ENCODE peak calls at places on chromosomes 5 and 9, in six cellular contexts. One of them, this sample, is unnamed.

GRCh38 chr9:127179633-127180401 is 57.4 kb upstream of the ANGPTL2 start:
- DNase-seq in non-pigmented ciliary epithelial cell: no peak
- DNase-seq in SIG-M5: no peak
- DNase-seq in thyroid gland: no peak
- DNase-seq in posterior cingulate gyrus: peak; percentile 3
- DNase-seq in ELR: no peak
- DNase-seq in this sample: peak; percentile 4

GRCh38 chr5:125180222-125180621 is 433.8 kb upstream of the ZNF608 start:
- DNase-seq in non-pigmented ciliary epithelial cell: no peak
- DNase-seq in SIG-M5: no peak
- DNase-seq in thyroid gland: no peak
- DNase-seq in posterior cingulate gyrus: no peak
- DNase-seq in ELR: no peak
- DNase-seq in this sample: no peak

GRCh38 chr5:141040763-141041426 is 10.3 kb upstream of the PCDHB1 start:
- DNase-seq in non-pigmented ciliary epithelial cell: peak; percentile 4
- DNase-seq in SIG-M5: no peak
- DNase-seq in thyroid gland: peak; percentile 97
- DNase-seq in posterior cingulate gyrus: peak; percentile 96
- DNase-seq in ELR: peak; percentile 73
- DNase-seq in this sample: peak; percentile 25

GRCh38 chr9:93300585-93301081 is 116.7 kb downstream of the WNK2 start:
- DNase-seq in non-pigmented ciliary epithelial cell: no peak
- DNase-seq in SIG-M5: no peak
- DNase-seq in thyroid gland: no peak
- DNase-seq in posterior cingulate gyrus: no peak
- DNase-seq in ELR: no peak
- DNase-seq in this sample: no peak

GRCh38 chr5:158684469-158684868 is 415.2 kb downstream of the EBF1 start:
- DNase-seq in non-pigmented ciliary epithelial cell: no peak
- DNase-seq in SIG-M5: no peak
- DNase-seq in thyroid gland: no peak
- DNase-seq in posterior cingulate gyrus: no peak
- DNase-seq in ELR: no peak
- DNase-seq in this sample: no peak

GRCh38 chr5:7886849-7887460 is 18.0 kb downstream of the MTRR start:
- DNase-seq in non-pigmented ciliary epithelial cell: no peak
- DNase-seq in SIG-M5: no peak
- DNase-seq in thyroid gland: no peak
- DNase-seq in posterior cingulate gyrus: no peak
- DNase-seq in ELR: peak; percentile 70
- DNase-seq in this sample: no peak

GRCh38 chr5:68297656-68298055 is 82.1 kb downstream of the PIK3R1 start:
- DNase-seq in non-pigmented ciliary epithelial cell: no peak
- DNase-seq in SIG-M5: no peak
- DNase-seq in thyroid gland: no peak
- DNase-seq in posterior cingulate gyrus: no peak
- DNase-seq in ELR: no peak
- DNase-seq in this sample: no peak

GRCh38 chr9:72977670-72978069 is 24.8 kb upstream of the ALDH1A1 start:
- DNase-seq in non-pigmented ciliary epithelial cell: no peak
- DNase-seq in SIG-M5: no peak
- DNase-seq in thyroid gland: peak; percentile 43
- DNase-seq in posterior cingulate gyrus: no peak
- DNase-seq in ELR: peak; percentile 6
- DNase-seq in this sample: no peak

GRCh38 chr5:79806741-79807140 is 117.1 kb downstream of the CMYA5 start:
- DNase-seq in non-pigmented ciliary epithelial cell: no peak
- DNase-seq in SIG-M5: no peak
- DNase-seq in thyroid gland: no peak
- DNase-seq in posterior cingulate gyrus: peak; percentile 30
- DNase-seq in ELR: peak; percentile 6
- DNase-seq in this sample: no peak

GRCh38 chr5:172437445-172438303 is 16.7 kb downstream of the SH3PXD2B start:
- DNase-seq in non-pigmented ciliary epithelial cell: peak; percentile 70
- DNase-seq in SIG-M5: no peak
- DNase-seq in thyroid gland: peak; percentile 89
- DNase-seq in posterior cingulate gyrus: no peak
- DNase-seq in ELR: peak; percentile 60
- DNase-seq in this sample: no peak

GRCh38 chr5:129951039-129951438 is 46.8 kb downstream of the CHSY3 start:
- DNase-seq in non-pigmented ciliary epithelial cell: no peak
- DNase-seq in SIG-M5: no peak
- DNase-seq in thyroid gland: no peak
- DNase-seq in posterior cingulate gyrus: no peak
- DNase-seq in ELR: no peak
- DNase-seq in this sample: no peak

GRCh38 chr5:163104496-163104895 is 332.9 kb upstream of the CCNG1 start:
- DNase-seq in non-pigmented ciliary epithelial cell: no peak
- DNase-seq in SIG-M5: no peak
- DNase-seq in thyroid gland: no peak
- DNase-seq in posterior cingulate gyrus: no peak
- DNase-seq in ELR: no peak
- DNase-seq in this sample: no peak

GRCh38 chr5:19208397-19208796 is 779.6 kb downstream of the CDH18 start:
- DNase-seq in non-pigmented ciliary epithelial cell: no peak
- DNase-seq in SIG-M5: no peak
- DNase-seq in thyroid gland: no peak
- DNase-seq in posterior cingulate gyrus: no peak
- DNase-seq in ELR: no peak
- DNase-seq in this sample: no peak

GRCh38 chr9:15142903-15143534 is 164.0 kb downstream of the TTC39B start:
- DNase-seq in non-pigmented ciliary epithelial cell: peak; percentile 40
- DNase-seq in SIG-M5: no peak
- DNase-seq in thyroid gland: no peak
- DNase-seq in posterior cingulate gyrus: no peak
- DNase-seq in ELR: peak; percentile 69
- DNase-seq in this sample: no peak

GRCh38 chr5:111826064-111826463 is 69.1 kb upstream of the NREP start:
- DNase-seq in non-pigmented ciliary epithelial cell: no peak
- DNase-seq in SIG-M5: no peak
- DNase-seq in thyroid gland: no peak
- DNase-seq in posterior cingulate gyrus: no peak
- DNase-seq in ELR: no peak
- DNase-seq in this sample: no peak

GRCh38 chr9:93064392-93065124 is 6.1 kb downstream of the SUSD3 start:
- DNase-seq in non-pigmented ciliary epithelial cell: no peak
- DNase-seq in SIG-M5: peak; percentile 75
- DNase-seq in thyroid gland: no peak
- DNase-seq in posterior cingulate gyrus: no peak
- DNase-seq in ELR: no peak
- DNase-seq in this sample: peak; percentile 53

GRCh38 chr9:106934424-106934823 is 71.5 kb downstream of the ZNF462 start:
- DNase-seq in non-pigmented ciliary epithelial cell: no peak
- DNase-seq in SIG-M5: no peak
- DNase-seq in thyroid gland: no peak
- DNase-seq in posterior cingulate gyrus: no peak
- DNase-seq in ELR: no peak
- DNase-seq in this sample: no peak

GRCh38 chr9:91758491-91758981 is 191.5 kb downstream of the ROR2 start:
- DNase-seq in non-pigmented ciliary epithelial cell: no peak
- DNase-seq in SIG-M5: no peak
- DNase-seq in thyroid gland: peak; percentile 39
- DNase-seq in posterior cingulate gyrus: no peak
- DNase-seq in ELR: peak; percentile 54
- DNase-seq in this sample: no peak

GRCh38 chr9:6739218-6739617 is 18.6 kb upstream of the KDM4C start:
- DNase-seq in non-pigmented ciliary epithelial cell: no peak
- DNase-seq in SIG-M5: no peak
- DNase-seq in thyroid gland: no peak
- DNase-seq in posterior cingulate gyrus: no peak
- DNase-seq in ELR: peak; percentile 52
- DNase-seq in this sample: no peak

GRCh38 chr5:54309751-54310432 is 481 bp downstream of the ARL15 start:
- DNase-seq in non-pigmented ciliary epithelial cell: no peak
- DNase-seq in SIG-M5: no peak
- DNase-seq in thyroid gland: peak; percentile 40
- DNase-seq in posterior cingulate gyrus: peak; percentile 37
- DNase-seq in ELR: peak; percentile 60
- DNase-seq in this sample: no peak

GRCh38 chr5:41193462-41194166 is 19.7 kb downstream of the C6 start:
- DNase-seq in non-pigmented ciliary epithelial cell: peak; percentile 13
- DNase-seq in SIG-M5: no peak
- DNase-seq in thyroid gland: peak; percentile 92
- DNase-seq in posterior cingulate gyrus: peak; percentile 52
- DNase-seq in ELR: no peak
- DNase-seq in this sample: no peak

GRCh38 chr5:75678155-75678554 is 39.1 kb downstream of the POC5 start:
- DNase-seq in non-pigmented ciliary epithelial cell: no peak
- DNase-seq in SIG-M5: no peak
- DNase-seq in thyroid gland: no peak
- DNase-seq in posterior cingulate gyrus: no peak
- DNase-seq in ELR: no peak
- DNase-seq in this sample: no peak

GRCh38 chr9:125651907-125652306 is 55.1 kb downstream of the MAPKAP1 start:
- DNase-seq in non-pigmented ciliary epithelial cell: no peak
- DNase-seq in SIG-M5: no peak
- DNase-seq in thyroid gland: no peak
- DNase-seq in posterior cingulate gyrus: no peak
- DNase-seq in ELR: no peak
- DNase-seq in this sample: no peak

GRCh38 chr9:128903871-128904371 is 16.9 kb upstream of the PHYHD1 start:
- DNase-seq in non-pigmented ciliary epithelial cell: no peak
- DNase-seq in SIG-M5: no peak
- DNase-seq in thyroid gland: no peak
- DNase-seq in posterior cingulate gyrus: no peak
- DNase-seq in ELR: peak; percentile 39
- DNase-seq in this sample: no peak

GRCh38 chr9:132006657-132007370 is 72.9 kb downstream of the MED27 start:
- DNase-seq in non-pigmented ciliary epithelial cell: peak; percentile 30
- DNase-seq in SIG-M5: no peak
- DNase-seq in thyroid gland: no peak
- DNase-seq in posterior cingulate gyrus: no peak
- DNase-seq in ELR: no peak
- DNase-seq in this sample: no peak

GRCh38 chr5:61245486-61245885 is 83.2 kb upstream of the SMIM15 start:
- DNase-seq in non-pigmented ciliary epithelial cell: no peak
- DNase-seq in SIG-M5: no peak
- DNase-seq in thyroid gland: no peak
- DNase-seq in posterior cingulate gyrus: no peak
- DNase-seq in ELR: no peak
- DNase-seq in this sample: no peak

GRCh38 chr9:72646061-72646460 is 124.7 kb downstream of the TMC1 start:
- DNase-seq in non-pigmented ciliary epithelial cell: no peak
- DNase-seq in SIG-M5: no peak
- DNase-seq in thyroid gland: no peak
- DNase-seq in posterior cingulate gyrus: no peak
- DNase-seq in ELR: no peak
- DNase-seq in this sample: no peak

GRCh38 chr9:130770679-130771442 is 64.2 kb upstream of the ABL1 start:
- DNase-seq in non-pigmented ciliary epithelial cell: no peak
- DNase-seq in SIG-M5: no peak
- DNase-seq in thyroid gland: no peak
- DNase-seq in posterior cingulate gyrus: no peak
- DNase-seq in ELR: peak; percentile 80
- DNase-seq in this sample: no peak

GRCh38 chr9:98287383-98287782 is 31.9 kb upstream of the TBC1D2 start:
- DNase-seq in non-pigmented ciliary epithelial cell: no peak
- DNase-seq in SIG-M5: no peak
- DNase-seq in thyroid gland: no peak
- DNase-seq in posterior cingulate gyrus: no peak
- DNase-seq in ELR: peak; percentile 33
- DNase-seq in this sample: no peak

GRCh38 chr5:104265531-104266130 is 703.0 kb upstream of the NUDT12 start:
- DNase-seq in non-pigmented ciliary epithelial cell: no peak
- DNase-seq in SIG-M5: no peak
- DNase-seq in thyroid gland: no peak
- DNase-seq in posterior cingulate gyrus: no peak
- DNase-seq in ELR: no peak
- DNase-seq in this sample: no peak

GRCh38 chr9:34928921-34929320 is 29.2 kb upstream of the PHF24 start:
- DNase-seq in non-pigmented ciliary epithelial cell: no peak
- DNase-seq in SIG-M5: no peak
- DNase-seq in thyroid gland: no peak
- DNase-seq in posterior cingulate gyrus: no peak
- DNase-seq in ELR: no peak
- DNase-seq in this sample: no peak

This sample was measured in activated B cell treated with CpG ODN at 0.5 μM for 24 hours.